ENCODE peak calls at places on chromosomes 4 and X, in six cellular contexts. One of them, this sample, is unnamed.

GRCh38 chrX:152897216-152898144 is at the start of gene ZNF185:
- DNase-seq in IMR-90: no peak
- DNase-seq in HFFc6: no peak
- DNase-seq in H9: peak; percentile 90
- DNase-seq in right lobe of liver: peak; percentile 51
- DNase-seq in ascending aorta: no peak
- DNase-seq in this sample: peak; percentile 81

GRCh38 chr4:101191302-101192098 is 155.8 kb downstream of the PPP3CA start:
- DNase-seq in IMR-90: peak; percentile 92
- DNase-seq in H9: peak; percentile 61
- DNase-seq in ascending aorta: peak; percentile 87
- DNase-seq in right lobe of liver: peak; percentile 82
- DNase-seq in HFFc6: peak; percentile 69
- DNase-seq in this sample: no peak

GRCh38 chrX:19760841-19761512 is 126.4 kb downstream of the SH3KBP1 start:
- DNase-seq in right lobe of liver: no peak
- DNase-seq in H9: no peak
- DNase-seq in IMR-90: no peak
- DNase-seq in HFFc6: no peak
- DNase-seq in ascending aorta: no peak
- DNase-seq in this sample: no peak

GRCh38 chrX:78747471-78747870 is at the start of gene LPAR4:
- DNase-seq in HFFc6: no peak
- DNase-seq in ascending aorta: no peak
- DNase-seq in H9: peak; percentile 64
- DNase-seq in right lobe of liver: no peak
- DNase-seq in IMR-90: no peak
- DNase-seq in this sample: no peak

GRCh38 chr4:145861331-145862318 is 77.0 kb downstream of the ZNF827 start:
- DNase-seq in H9: peak; percentile 36
- DNase-seq in HFFc6: no peak
- DNase-seq in IMR-90: no peak
- DNase-seq in right lobe of liver: no peak
- DNase-seq in ascending aorta: no peak
- DNase-seq in this sample: no peak

GRCh38 chr4:5307928-5308327 is 256.6 kb downstream of the STK32B start:
- DNase-seq in HFFc6: no peak
- DNase-seq in ascending aorta: no peak
- DNase-seq in H9: no peak
- DNase-seq in IMR-90: no peak
- DNase-seq in right lobe of liver: no peak
- DNase-seq in this sample: no peak

GRCh38 chr4:124953059-124953850 is 240.7 kb upstream of the ANKRD50 start:
- DNase-seq in H9: no peak
- DNase-seq in right lobe of liver: no peak
- DNase-seq in ascending aorta: no peak
- DNase-seq in HFFc6: peak; percentile 52
- DNase-seq in IMR-90: peak; percentile 95
- DNase-seq in this sample: no peak

GRCh38 chr4:76616526-76616925 is 181.5 kb downstream of the SHROOM3 start:
- DNase-seq in right lobe of liver: no peak
- DNase-seq in HFFc6: no peak
- DNase-seq in ascending aorta: no peak
- DNase-seq in IMR-90: no peak
- DNase-seq in H9: no peak
- DNase-seq in this sample: no peak

GRCh38 chr4:36394352-36394903 is 113.0 kb downstream of the DTHD1 start:
- DNase-seq in IMR-90: no peak
- DNase-seq in ascending aorta: no peak
- DNase-seq in H9: no peak
- DNase-seq in right lobe of liver: no peak
- DNase-seq in HFFc6: no peak
- DNase-seq in this sample: no peak

GRCh38 chrX:105190252-105190853 is 30.1 kb downstream of the TEX13A start:
- DNase-seq in ascending aorta: no peak
- DNase-seq in right lobe of liver: no peak
- DNase-seq in IMR-90: peak; percentile 6
- DNase-seq in HFFc6: peak; percentile 10
- DNase-seq in H9: no peak
- DNase-seq in this sample: peak; percentile 39

GRCh38 chr4:92303621-92304027 is at the start of gene GRID2:
- DNase-seq in HFFc6: no peak
- DNase-seq in H9: peak; percentile 78
- DNase-seq in right lobe of liver: no peak
- DNase-seq in ascending aorta: no peak
- DNase-seq in IMR-90: peak; percentile 2
- DNase-seq in this sample: no peak

GRCh38 chrX:12439396-12439795 is 301.1 kb downstream of the FRMPD4 start:
- DNase-seq in H9: no peak
- DNase-seq in HFFc6: no peak
- DNase-seq in IMR-90: no peak
- DNase-seq in ascending aorta: no peak
- DNase-seq in right lobe of liver: no peak
- DNase-seq in this sample: no peak

GRCh38 chr4:113049421-113050355 is at the start of gene ANK2:
- DNase-seq in ascending aorta: no peak
- DNase-seq in right lobe of liver: no peak
- DNase-seq in IMR-90: no peak
- DNase-seq in HFFc6: no peak
- DNase-seq in H9: peak; percentile 87
- DNase-seq in this sample: no peak

GRCh38 chrX:68665502-68665901 is 18.0 kb downstream of the STARD8 start:
- DNase-seq in HFFc6: no peak
- DNase-seq in H9: no peak
- DNase-seq in ascending aorta: peak; percentile 66
- DNase-seq in right lobe of liver: no peak
- DNase-seq in IMR-90: no peak
- DNase-seq in this sample: no peak
- TF ChIP-seq CTCF in HFFc6: no peak
- TF ChIP-seq CTCF in H9: peak; percentile 53
- TF ChIP-seq CTCF in ascending aorta: no peak
- TF ChIP-seq CTCF in right lobe of liver: peak; percentile 20
- TF ChIP-seq CTCF in IMR-90: no peak
- TF ChIP-seq CTCF in this sample: no peak

GRCh38 chr4:42676066-42676951 is 19.4 kb upstream of the ATP8A1 start:
- DNase-seq in HFFc6: no peak
- DNase-seq in ascending aorta: no peak
- DNase-seq in right lobe of liver: no peak
- DNase-seq in IMR-90: no peak
- DNase-seq in H9: no peak
- DNase-seq in this sample: no peak

GRCh38 chr4:42673084-42673429 is 16.2 kb upstream of the ATP8A1 start:
- DNase-seq in right lobe of liver: no peak
- DNase-seq in HFFc6: no peak
- DNase-seq in ascending aorta: peak; percentile 80
- DNase-seq in H9: no peak
- DNase-seq in IMR-90: no peak
- DNase-seq in this sample: no peak

GRCh38 chr4:42672359-42673083 is 15.6 kb upstream of the ATP8A1 start:
- DNase-seq in H9: no peak
- DNase-seq in HFFc6: no peak
- DNase-seq in right lobe of liver: no peak
- DNase-seq in ascending aorta: no peak
- DNase-seq in IMR-90: no peak
- DNase-seq in this sample: no peak

DNA sequence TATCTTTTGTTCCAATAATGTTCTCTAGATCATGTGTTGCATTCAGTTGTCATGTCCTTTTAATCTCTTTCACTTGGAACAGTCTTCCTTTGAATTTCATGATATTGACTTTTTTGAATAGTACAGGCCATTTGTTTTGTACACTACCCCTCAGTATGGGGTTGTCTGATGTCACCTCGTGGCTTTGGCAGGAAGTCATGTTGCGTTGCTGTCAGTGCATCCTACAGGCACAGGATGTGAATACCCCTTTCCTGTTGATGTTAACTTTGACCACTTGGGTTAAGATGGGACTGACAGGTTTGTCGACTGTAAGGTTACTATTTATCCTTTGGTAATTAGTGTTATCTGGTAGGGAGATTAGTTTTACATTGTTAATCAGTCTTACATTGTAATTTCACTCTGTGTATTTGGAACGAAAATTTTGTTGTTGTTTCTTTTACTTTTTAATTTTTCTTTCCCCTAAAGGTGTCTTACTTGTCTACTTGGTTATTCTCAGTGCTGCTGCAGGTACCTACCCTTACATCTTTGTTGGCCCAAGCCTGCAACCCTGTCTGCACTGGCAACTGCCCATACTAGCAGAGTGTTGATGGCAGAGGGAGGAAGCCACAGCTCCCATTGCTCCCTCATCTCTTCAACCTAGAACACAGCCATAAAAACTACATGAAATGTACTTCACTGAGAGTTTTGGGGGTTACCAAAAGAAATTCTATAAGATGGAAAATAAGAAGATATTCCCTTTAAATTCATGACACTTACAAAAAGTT is 14.7 kb upstream of the ATP8A1 start:
- DNase-seq in ascending aorta: no peak
- DNase-seq in right lobe of liver: no peak
- DNase-seq in IMR-90: no peak
- DNase-seq in H9: no peak
- DNase-seq in HFFc6: no peak
- DNase-seq in this sample: no peak
- TF ChIP-seq CTCF in ascending aorta: no peak
- TF ChIP-seq CTCF in right lobe of liver: no peak
- TF ChIP-seq CTCF in IMR-90: no peak
- TF ChIP-seq CTCF in H9: no peak
- TF ChIP-seq CTCF in HFFc6: no peak
- TF ChIP-seq CTCF in this sample: no peak

GRCh38 chr4:148044889-148045352 is 313.0 kb downstream of the ARHGAP10 start:
- DNase-seq in H9: no peak
- DNase-seq in ascending aorta: no peak
- DNase-seq in right lobe of liver: no peak
- DNase-seq in HFFc6: no peak
- DNase-seq in IMR-90: no peak
- DNase-seq in this sample: no peak
- TF ChIP-seq CTCF in H9: no peak
- TF ChIP-seq CTCF in ascending aorta: no peak
- TF ChIP-seq CTCF in right lobe of liver: no peak
- TF ChIP-seq CTCF in HFFc6: peak; percentile 31
- TF ChIP-seq CTCF in IMR-90: no peak
- TF ChIP-seq CTCF in this sample: no peak

DNA sequence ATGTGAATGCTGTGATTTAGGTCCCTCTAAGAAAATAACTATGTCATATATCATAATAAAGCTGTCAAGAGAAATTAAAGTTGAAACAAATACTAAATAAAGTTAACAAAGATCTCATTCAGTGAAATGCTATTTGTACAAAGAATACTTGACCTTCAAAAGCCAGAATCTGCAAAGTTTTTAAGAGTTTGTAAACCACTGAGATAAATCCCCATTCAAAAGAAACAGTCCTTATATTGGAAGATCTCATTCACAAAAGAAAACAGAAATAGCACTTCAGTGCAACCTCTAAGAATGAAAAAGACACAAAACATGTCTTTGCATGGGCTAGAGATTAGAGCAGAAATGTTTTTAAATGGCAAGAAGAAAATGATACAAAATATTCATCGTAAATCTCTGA is 149.1 kb upstream of the USP38 start:
- DNase-seq in IMR-90: no peak
- DNase-seq in H9: no peak
- DNase-seq in ascending aorta: no peak
- DNase-seq in HFFc6: no peak
- DNase-seq in right lobe of liver: no peak
- DNase-seq in this sample: no peak
- TF ChIP-seq CTCF in IMR-90: no peak
- TF ChIP-seq CTCF in H9: no peak
- TF ChIP-seq CTCF in ascending aorta: no peak
- TF ChIP-seq CTCF in HFFc6: no peak
- TF ChIP-seq CTCF in right lobe of liver: no peak
- TF ChIP-seq CTCF in this sample: no peak

This sample was measured in PC-9.